ENCODE peak calls at places on chromosomes 4 and X, in four cellular contexts. A is PC-9; S is H1; X is CD8-positive, alpha-beta memory T cell. C is an unnamed sample.

GRCh38 chrX:148504412-148504950 is 4.1 kb downstream of the AFF2 start:
- DNase-seq in A (no peak), S (no peak), X (no peak), C (no peak)

GRCh38 chr4:150425161-150425560 is 156.8 kb upstream of the MAB21L2 start:
- DNase-seq in A (no peak), X (no peak), S (no peak), C (no peak)

GRCh38 chr4:113503691-113504090 is 257.8 kb downstream of the CAMK2D start:
- DNase-seq in A (no peak), X (no peak), S (no peak), C (no peak)

GRCh38 chr4:13445841-13446790 is 38.0 kb downstream of the RAB28 start:
- DNase-seq in A (no peak), X (no peak), S (peak; percentile 82), C (no peak)

GRCh38 chr4:100008048-100008447 is 58.0 kb upstream of the H2AZ1 start:
- DNase-seq in A (no peak), X (no peak), S (no peak), C (no peak)

GRCh38 chr4:171813195-171813955 is at the start of gene GALNTL6:
- DNase-seq in A (no peak), S (peak; percentile 69), X (no peak), C (no peak)

GRCh38 chr4:37826282-37827029 is at the start of gene PGM2:
- DNase-seq in A (peak; percentile 83), S (peak; percentile 95), X (peak; percentile 89), C (peak; percentile 95)

GRCh38 chr4:81694514-81694913 is 222.8 kb upstream of the RASGEF1B start:
- DNase-seq in S (no peak), A (no peak), X (no peak), C (no peak)

GRCh38 chr4:173528378-173529321 is 1.4 kb downstream of the HAND2 start:
- DNase-seq in X (no peak), A (no peak), S (peak; percentile 80), C (no peak)

GRCh38 chrX:12949927-12950656 is 24.8 kb upstream of the TMSB4X start:
- DNase-seq in S (no peak), X (peak; percentile 85), A (peak; percentile 64), C (no peak)

GRCh38 chr4:123862812-123863211 is 466.2 kb downstream of the SPRY1 start:
- DNase-seq in X (no peak), A (no peak), S (no peak), C (no peak)

GRCh38 chr4:139912423-139912822 is 241.6 kb downstream of the MAML3 start:
- DNase-seq in X (no peak), A (no peak), S (no peak), C (no peak)

GRCh38 chr4:151099226-151099975 is at the start of gene RPS3A:
- DNase-seq in X (peak; percentile 100), S (peak; percentile 100), A (peak; percentile 97), C (peak; percentile 98)

GRCh38 chr4:147674496-147674895 is 9.5 kb downstream of the PRMT9 start:
- DNase-seq in S (no peak), X (no peak), A (no peak), C (no peak)

GRCh38 chrX:35562395-35562794 is 235.7 kb upstream of the MAGEB16 start:
- DNase-seq in A (no peak), X (no peak), S (no peak), C (no peak)

GRCh38 chr4:4474496-4474895 is 67.4 kb downstream of the STX18 start:
- DNase-seq in X (no peak), S (no peak), A (no peak), C (peak; percentile 55)

GRCh38 chrX:107374831-107375230 is 74.6 kb upstream of the FRMPD3 start:
- DNase-seq in A (no peak), S (no peak), X (no peak), C (no peak)

GRCh38 chr4:76758996-76759395 is 138.9 kb downstream of the SOWAHB start:
- DNase-seq in A (no peak), S (no peak), X (no peak), C (no peak)

GRCh38 chr4:25144870-25145481 is 15.3 kb downstream of the SEPSECS start:
- DNase-seq in S (no peak), A (no peak), X (no peak), C (no peak)

GRCh38 chr4:146159384-146160058 is 16.0 kb upstream of the LSM6 start:
- DNase-seq in S (no peak), X (no peak), A (no peak), C (no peak)

GRCh38 chrX:45714864-45715263 is 514.2 kb upstream of the DIPK2B start:
- DNase-seq in S (no peak), A (no peak), X (no peak), C (no peak)

GRCh38 chrX:100636321-100636991 is at the start of gene TSPAN6:
- DNase-seq in S (peak; percentile 81), A (peak; percentile 83), X (peak; percentile 73), C (peak; percentile 92)

GRCh38 chrX:24231169-24231568 is 81.6 kb downstream of the ZFX start:
- DNase-seq in X (no peak), A (peak; percentile 14), S (no peak), C (no peak)

GRCh38 chrX:43969504-43970501 is 3.4 kb downstream of the NDP start:
- DNase-seq in S (no peak), A (peak; percentile 40), X (no peak), C (no peak)

GRCh38 chr4:149280886-149281285 is 534.8 kb downstream of the IQCM start:
- DNase-seq in X (no peak), S (no peak), A (no peak), C (no peak)

GRCh38 chrX:48681539-48682183 is 1.9 kb upstream of the WAS start:
- DNase-seq in A (no peak), X (no peak), S (no peak), C (no peak)

GRCh38 chrX:43809463-43809862 is 72.8 kb downstream of the MAOB start:
- DNase-seq in A (no peak), S (no peak), X (no peak), C (no peak)

GRCh38 chr4:19005211-19005610 is 983.7 kb upstream of the LCORL start:
- DNase-seq in A (no peak), X (no peak), S (no peak), C (no peak)

GRCh38 chr4:164790249-164790648 is 36.3 kb downstream of the SMIM31 start:
- DNase-seq in A (no peak), S (no peak), X (no peak), C (no peak)

GRCh38 chr4:61200991-61201526 is 933 bp downstream of the ADGRL3 start:
- DNase-seq in A (no peak), S (peak; percentile 62), X (no peak), C (no peak)

GRCh38 chr4:76216975-76217814 is 3.6 kb upstream of the SCARB2 start:
- DNase-seq in X (no peak), S (no peak), A (no peak), C (no peak)

GRCh38 chrX:150573702-150574101 is 5.3 kb downstream of the MTM1 start:
- DNase-seq in A (no peak), S (no peak), X (no peak), C (no peak)

GRCh38 chr4:151434183-151434860 is 25.3 kb downstream of the FHIP1A start:
- DNase-seq in A (no peak), S (no peak), X (no peak), C (no peak)

GRCh38 chr4:12852338-12853307 is 631.5 kb downstream of the RAB28 start:
- DNase-seq in X (no peak), S (no peak), A (peak; percentile 0), C (no peak)

GRCh38 chrX:79156818-79157217 is 12.3 kb downstream of the GPR174 start:
- DNase-seq in X (no peak), A (no peak), S (no peak), C (no peak)

GRCh38 chr4:38904090-38904666 is 36.6 kb downstream of the FAM114A1 start:
- DNase-seq in S (no peak), A (no peak), X (no peak), C (no peak)

DNA sequence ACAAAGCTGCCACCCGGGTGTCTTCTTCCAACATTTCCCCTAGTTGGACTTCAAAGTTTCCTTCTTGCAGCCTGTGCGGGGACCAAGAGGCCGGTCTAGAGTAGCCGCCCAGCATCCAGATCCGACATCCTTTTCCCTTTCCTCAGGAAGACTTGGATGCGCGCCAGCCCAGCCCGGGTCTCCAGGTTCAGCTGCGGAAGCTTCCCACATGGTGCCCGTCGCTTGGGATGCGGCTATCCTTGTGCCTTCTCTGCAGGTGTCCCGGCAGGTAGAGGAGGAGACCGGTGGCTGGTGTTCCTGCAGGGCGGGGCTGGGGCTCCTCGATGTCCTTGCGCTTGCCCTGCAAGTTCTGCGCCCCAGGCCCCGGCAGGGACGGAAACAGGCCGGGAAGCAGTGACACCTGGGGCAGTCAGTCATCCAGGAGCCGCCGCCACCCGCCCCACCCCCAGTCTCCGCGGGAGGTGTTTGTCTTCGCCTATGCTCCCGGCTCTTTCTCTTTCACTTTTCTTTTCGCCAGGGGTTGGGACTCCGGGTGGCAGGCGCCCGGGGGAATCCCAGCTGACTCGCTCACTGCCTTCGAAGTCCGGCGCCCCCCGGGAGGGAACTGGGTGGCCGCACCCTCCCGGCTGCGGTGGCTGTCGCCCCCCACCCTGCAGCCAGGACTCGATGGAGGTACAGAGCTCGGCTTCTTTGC is at the start of gene IL15:
- DNase-seq in X (peak; percentile 21), S (peak; percentile 79), A (peak; percentile 81), C (no peak)
- H3K4me3 ChIP-seq in X (peak within 1 kb of the TSS; percentile 77), S (peak within 1 kb of the TSS; percentile 85), A (peak within 1 kb of the TSS; percentile 80), C (peak within 1 kb of the TSS; percentile 94)

DNA sequence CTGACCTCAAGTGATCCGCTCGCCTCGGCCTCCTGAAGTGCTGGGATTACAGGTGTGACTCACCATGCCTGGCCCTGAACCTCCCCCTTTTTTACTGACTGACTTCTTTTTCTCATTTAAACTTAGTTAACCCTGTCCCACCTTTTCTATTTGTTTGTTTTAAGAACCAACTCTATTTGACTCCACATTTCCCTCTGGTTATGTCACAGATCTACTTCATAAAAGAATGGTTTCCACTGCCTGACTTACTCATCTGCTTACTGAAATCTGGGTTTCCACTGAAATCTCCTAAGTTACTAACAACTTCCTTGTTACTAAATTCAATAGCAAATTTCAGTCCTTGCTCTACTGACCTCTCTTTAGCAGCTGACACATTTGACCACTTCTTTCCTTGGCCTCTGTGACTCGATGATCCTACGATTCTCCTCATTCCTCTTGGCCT is 28.0 kb upstream of the NSUN7 start:
- DNase-seq in X (no peak), A (no peak), S (no peak), C (no peak)
- H3K27ac ChIP-seq in X (no peak overlapping the region), A (peak overlapping the region; percentile 90), S (no peak overlapping the region), C (no peak overlapping the region)

GRCh38 chr4:106092361-106093040 is 197.2 kb downstream of the NPNT start:
- DNase-seq in A (no peak), X (no peak), S (no peak), C (no peak)

GRCh38 chr4:106096454-106096853 is 201.2 kb downstream of the NPNT start:
- DNase-seq in X (no peak), S (no peak), A (no peak), C (no peak)

GRCh38 chr4:106095408-106095807 is 200.1 kb downstream of the NPNT start:
- DNase-seq in A (no peak), X (no peak), S (no peak), C (no peak)

GRCh38 chr4:106090826-106091225 is 195.6 kb downstream of the NPNT start:
- DNase-seq in X (no peak), S (no peak), A (no peak), C (no peak)
- H3K4me1 ChIP-seq in X (no peaks in the 10 kb centered on the region), S (no peaks in the 10 kb centered on the region), A (no peaks in the 10 kb centered on the region), C (no peaks in the 10 kb centered on the region)

DNA sequence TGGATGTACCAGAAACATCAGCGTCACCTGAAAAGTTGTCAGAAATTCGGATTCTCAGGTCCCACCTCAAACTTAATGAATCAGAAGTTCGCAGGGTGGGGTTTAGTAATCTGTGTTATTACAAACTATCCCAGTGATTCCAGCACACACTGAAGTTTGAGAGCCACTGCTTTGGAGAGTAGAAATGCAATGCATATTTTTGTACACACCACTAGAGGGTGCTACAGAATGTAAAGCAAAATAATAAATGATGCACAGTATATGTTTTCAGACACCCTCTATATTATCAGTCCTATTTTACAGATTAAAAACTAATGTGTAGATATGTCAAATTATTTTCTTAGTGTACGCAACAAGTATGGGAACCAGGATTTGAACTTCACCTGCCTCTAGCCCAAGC is 2.5 kb upstream of the MORF4L2 start:
- DNase-seq in S (no peak), X (peak; percentile 26), A (no peak), C (no peak)
- H3K4me3 ChIP-seq in S (no peak overlapping the region), X (no peak overlapping the region), A (no peak overlapping the region), C (no peak overlapping the region)

C was measured in esophagus muscularis mucosa.